ENCODE peak calls at places on chromosomes 7 and 10, in ten cellular contexts. G, X, S, K, E, M, T, I, V and O are unnamed samples.

GRCh38 chr10:113027574-113028392 is 77.7 kb downstream of the TCF7L2 start:
- DNase-seq in G (no peak), X (no peak), S (no peak), K (no peak), E (no peak), M (no peak), T (no peak), I (no peak), V (no peak), O (no peak)

GRCh38 chr7:79810945-79811344 is 323.7 kb upstream of the GNAI1 start:
- DNase-seq in G (no peak), X (no peak), S (no peak), K (no peak), E (no peak), M (no peak), T (no peak), I (no peak), V (no peak), O (no peak)

GRCh38 chr7:37354661-37355131 is 94.0 kb downstream of the ELMO1 start:
- DNase-seq in G (peak), X (no peak), S (peak), K (no peak), E (peak), M (peak), T (no peak), I (peak), V (peak), O (no peak)

GRCh38 chr7:23100697-23101096 is 4.9 kb upstream of the KLHL7 start:
- DNase-seq in G (no peak), X (no peak), S (no peak), K (no peak), E (no peak), M (no peak), T (no peak), I (no peak), V (no peak), O (no peak)

GRCh38 chr7:36484265-36484664 is 94.6 kb downstream of the ANLN start:
- DNase-seq in G (no peak), X (no peak), S (no peak), K (no peak), E (no peak), M (no peak), T (no peak), I (no peak), V (no peak), O (no peak)

GRCh38 chr7:7318610-7319009 is 136.3 kb downstream of the C1GALT1 start:
- DNase-seq in G (no peak), X (no peak), S (no peak), K (no peak), E (no peak), M (no peak), T (no peak), I (no peak), V (no peak), O (no peak)

GRCh38 chr7:45682358-45682735 is 108.2 kb downstream of the ADCY1 start:
- DNase-seq in G (no peak), X (no peak), S (no peak), K (no peak), E (no peak), M (no peak), T (peak), I (no peak), V (no peak), O (no peak)

GRCh38 chr10:108592926-108593325 is 1330.4 kb downstream of the XPNPEP1 start:
- DNase-seq in G (no peak), X (no peak), S (no peak), K (no peak), E (no peak), M (no peak), T (no peak), I (no peak), V (no peak), O (no peak)

GRCh38 chr10:132691711-132692153 is 94.2 kb downstream of the NKX6-2 start:
- DNase-seq in G (no peak), X (no peak), S (no peak), K (no peak), E (no peak), M (no peak), T (no peak), I (no peak), V (no peak), O (no peak)

GRCh38 chr10:51895209-51895608 is 195.8 kb upstream of the CSTF2T start:
- DNase-seq in G (no peak), X (no peak), S (no peak), K (no peak), E (peak), M (no peak), T (peak), I (no peak), V (no peak), O (no peak)

GRCh38 chr7:41878331-41879112 is 175.6 kb upstream of the INHBA start:
- DNase-seq in G (no peak), X (no peak), S (no peak), K (no peak), E (no peak), M (no peak), T (peak), I (no peak), V (no peak), O (no peak)